ENCODE peak calls at places on chromosomes 11 and 22, in six cellular contexts. X is fibroblast of mammary gland; I is uterus; K is BJ; N is CD8-positive, alpha-beta T cell; H is pancreas. G is an unnamed sample.

GRCh38 chr11:72321381-72321996 is 77.5 kb upstream of the PHOX2A start:
- DNase-seq in X (peak), I (no peak), K (no peak), N (no peak), H (no peak), G (no peak)

GRCh38 chr11:107682182-107682971 is 29.5 kb downstream of the SLN start:
- DNase-seq in X (no peak), I (no peak), K (no peak), N (no peak), H (no peak), G (no peak)

GRCh38 chr11:113163291-113164030 is 150.9 kb upstream of the TTC12 start:
- DNase-seq in X (peak), I (peak), K (no peak), N (no peak), H (no peak), G (no peak)

GRCh38 chr22:48843640-48844039 is 984.0 kb downstream of the BRD1 start:
- DNase-seq in X (no peak), I (no peak), K (no peak), N (no peak), H (no peak), G (no peak)

GRCh38 chr11:34654491-34655334 is 33.8 kb downstream of the EHF start:
- DNase-seq in X (peak), I (no peak), K (peak), N (no peak), H (peak), G (no peak)

GRCh38 chr11:103652013-103652412 is 384.4 kb upstream of the DDI1 start:
- DNase-seq in X (peak), I (no peak), K (peak), N (no peak), H (no peak), G (peak)

GRCh38 chr11:77470971-77471370 is 2.9 kb downstream of the PAK1 start:
- DNase-seq in X (no peak), I (no peak), K (no peak), N (no peak), H (no peak), G (no peak)

GRCh38 chr11:78170874-78171549 is 17.4 kb downstream of the KCTD21 start:
- DNase-seq in X (no peak), I (no peak), K (no peak), N (no peak), H (no peak), G (no peak)

GRCh38 chr11:70756756-70757155 is 358.4 kb downstream of the CTTN start:
- DNase-seq in X (no peak), I (no peak), K (no peak), N (no peak), H (no peak), G (no peak)

GRCh38 chr11:60918251-60918940 is 4.4 kb downstream of the TMEM109 start:
- DNase-seq in X (no peak), I (no peak), K (no peak), N (no peak), H (no peak), G (no peak)
- H3K4me3 ChIP-seq in X (no peak), I (no peak), K (no peak), N (no peak), H (no peak), G (no peak)

GRCh38 chr22:30947163-30947820 is 21.3 kb downstream of the MORC2 start:
- DNase-seq in X (no peak), I (peak), K (no peak), N (no peak), H (no peak), G (no peak)
- TF ChIP-seq CTCF in X (no peak), I (no peak), K (no peak), N (no peak), H (no peak), G (no peak)

DNA sequence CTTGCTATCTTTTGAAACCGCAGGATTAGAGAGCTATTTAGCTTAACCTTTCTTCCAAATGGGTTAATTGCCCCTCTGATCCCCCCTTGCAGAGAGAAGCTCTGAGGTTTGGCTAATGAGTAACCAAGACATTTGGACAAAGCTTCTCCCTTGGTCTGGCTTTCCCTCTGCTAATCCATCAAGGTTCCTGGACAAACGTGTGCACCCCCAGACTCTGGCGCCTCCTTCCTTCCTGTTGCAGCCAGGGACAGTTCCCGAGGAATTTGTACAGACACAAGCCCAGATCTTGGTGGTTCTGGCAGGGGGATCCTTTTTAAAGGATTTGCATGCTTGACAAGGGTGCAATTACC is 1.6 kb downstream of the KIAA1671 start:
- DNase-seq in X (no peak), I (no peak), K (no peak), N (no peak), H (no peak), G (no peak)
- H3K4me3 ChIP-seq in X (no peak), I (no peak), K (no peak), N (no peak), H (no peak), G (no peak)

GRCh38 chr11:9092846-9093778 is 1.7 kb upstream of the SCUBE2 start:
- DNase-seq in X (peak), I (no peak), K (no peak), N (no peak), H (no peak), G (no peak)
- TF ChIP-seq CTCF in X (peak), I (no peak), K (no peak), N (no peak), H (no peak), G (peak)

DNA sequence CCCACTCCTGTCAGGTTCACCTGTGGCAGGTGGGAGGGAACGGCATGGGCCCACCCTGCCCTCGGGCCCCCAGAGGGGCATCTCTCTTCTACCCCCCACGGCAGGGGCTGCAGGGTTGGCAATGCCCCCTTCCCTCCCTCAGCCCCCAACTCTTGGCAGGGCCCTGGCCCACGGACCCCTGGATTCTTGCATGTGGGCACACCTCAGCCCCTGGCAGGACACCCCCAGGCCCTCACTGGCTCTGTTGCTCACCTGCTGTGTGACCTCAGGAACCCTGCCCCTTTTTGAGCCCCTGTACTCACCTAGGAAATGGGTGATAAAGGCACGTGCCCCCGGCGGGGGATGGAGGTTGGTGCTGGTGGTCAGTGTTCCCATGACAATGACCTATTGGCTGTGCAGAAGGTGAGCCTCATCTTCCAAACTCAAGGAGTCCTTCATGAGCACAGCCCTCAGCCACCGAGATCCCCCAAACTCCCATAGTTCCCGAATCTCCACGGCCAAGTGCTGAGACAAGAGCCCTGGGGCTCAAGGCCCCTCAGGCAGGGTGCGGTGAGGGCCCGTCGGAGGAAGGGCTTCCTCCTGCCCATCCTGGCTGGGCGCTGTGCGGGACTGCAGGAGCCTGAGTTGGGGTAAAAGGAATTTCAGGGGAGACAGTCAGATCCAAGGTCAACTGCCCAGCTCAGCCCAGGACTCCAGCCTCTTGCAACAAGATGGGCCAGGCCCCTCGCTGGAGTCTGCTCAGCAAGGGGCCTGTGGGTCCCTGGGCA is 198.2 kb downstream of the IGLL1 start:
- DNase-seq in X (no peak), I (no peak), K (no peak), N (no peak), H (no peak), G (no peak)
- H3K4me3 ChIP-seq in X (no peak), I (no peak), K (no peak), N (no peak), H (no peak), G (no peak)